ENCODE peak calls at places on chromosome 20, in ten cellular contexts. V is activated naive CD8-positive, alpha-beta T cell treated with anti-CD3 and anti-CD28 coated beads, Interleukin-2, amount 50 U/mL, for 24 hours; S is pulmonary artery endothelial cell; N is stimulated activated CD8-positive, alpha-beta memory T cell treated with anti-CD3 and anti-CD28 coated beads, Interleukin-2, amount 100 ng/mL, for 48 hours; O is SW 1271; U is right cardiac atrium; A is endothelial cell; G is effector memory CD8-positive, alpha-beta T cell; I is bronchial epithelial cell; D is amygdala. F is an unnamed sample.

GRCh38 chr20:31390490-31390889 is at the start of gene DEFB119:
- DNase-seq in D (no peak), N (no peak), S (no peak), U (no peak), O (no peak), G (no peak), V (no peak), A (no peak), I (no peak), F (no peak)

GRCh38 chr20:50303573-50304500 is 113.2 kb downstream of the CEBPB start:
- DNase-seq in N (no peak), V (no peak), D (no peak), S (peak), A (no peak), O (no peak), G (no peak), I (peak), U (peak), F (no peak)

GRCh38 chr20:47137231-47137865 is 219.2 kb downstream of the ZMYND8 start:
- DNase-seq in U (no peak), I (no peak), O (no peak), G (no peak), S (no peak), N (no peak), V (no peak), A (no peak), D (no peak), F (no peak)

GRCh38 chr20:56187791-56188190 is 60.7 kb upstream of the MC3R start:
- DNase-seq in I (no peak), V (no peak), D (no peak), N (no peak), O (peak), A (no peak), S (no peak), G (no peak), U (no peak), F (no peak)

GRCh38 chr20:50320910-50321796 is 130.5 kb downstream of the CEBPB start:
- DNase-seq in A (peak), D (no peak), S (peak), G (no peak), U (peak), N (peak), I (peak), V (peak), O (peak), F (peak)

GRCh38 chr20:24778585-24779031 is 170.5 kb upstream of the CST7 start:
- DNase-seq in O (no peak), U (peak), A (no peak), D (no peak), G (no peak), S (no peak), I (no peak), V (no peak), N (no peak), F (no peak)

GRCh38 chr20:17749979-17750721 is 50.4 kb downstream of the BANF2 start:
- DNase-seq in G (no peak), S (peak), I (no peak), N (no peak), A (peak), D (no peak), O (no peak), V (no peak), U (peak), F (no peak)

GRCh38 chr20:63222541-63222940 is 6.6 kb upstream of the YTHDF1 start:
- DNase-seq in N (no peak), D (no peak), S (no peak), U (peak), A (no peak), I (no peak), V (no peak), G (no peak), O (no peak), F (no peak)

GRCh38 chr20:22932236-22932635 is 102.9 kb upstream of the SSTR4 start:
- DNase-seq in I (no peak), S (no peak), V (no peak), D (no peak), A (no peak), G (no peak), O (no peak), N (no peak), U (no peak), F (no peak)

GRCh38 chr20:11124849-11125505 is 451.2 kb upstream of the JAG1 start:
- DNase-seq in U (no peak), I (no peak), O (no peak), G (no peak), D (no peak), N (no peak), A (no peak), S (no peak), V (no peak), F (no peak)

GRCh38 chr20:32282461-32282860 is 5.0 kb downstream of the KIF3B start:
- DNase-seq in U (peak), S (no peak), V (no peak), D (no peak), N (no peak), G (no peak), I (no peak), A (no peak), O (no peak), F (no peak)

GRCh38 chr20:17494201-17494600 is 37.0 kb downstream of the BFSP1 start:
- DNase-seq in O (no peak), D (no peak), I (no peak), N (no peak), U (no peak), V (no peak), G (no peak), A (no peak), S (no peak), F (no peak)

GRCh38 chr20:53839423-53840176 is 230.8 kb downstream of the BCAS1 start:
- DNase-seq in U (peak), I (no peak), G (peak), V (peak), S (no peak), O (no peak), N (peak), D (no peak), A (peak), F (no peak)

GRCh38 chr20:50594591-50595432 is 84.6 kb downstream of the PTPN1 start:
- DNase-seq in N (no peak), V (no peak), S (no peak), U (no peak), D (no peak), O (no peak), A (no peak), G (no peak), I (peak), F (no peak)

GRCh38 chr20:8363970-8364733 is 232.1 kb downstream of the PLCB1 start:
- DNase-seq in A (no peak), I (no peak), D (no peak), O (no peak), N (no peak), U (no peak), V (no peak), G (no peak), S (no peak), F (no peak)

GRCh38 chr20:36501367-36502006 is 39.8 kb upstream of the MYL9 start:
- DNase-seq in D (no peak), A (no peak), U (no peak), I (no peak), N (no peak), S (no peak), G (no peak), V (no peak), O (no peak), F (no peak)

GRCh38 chr20:37902504-37903313 is at the start of gene VSTM2L:
- DNase-seq in N (no peak), S (no peak), U (peak), G (no peak), D (no peak), A (peak), V (no peak), I (peak), O (peak), F (peak)

GRCh38 chr20:21166801-21167200 is 40.9 kb downstream of the KIZ start:
- DNase-seq in D (no peak), N (no peak), G (no peak), U (no peak), S (no peak), O (no peak), I (no peak), V (no peak), A (no peak), F (no peak)

GRCh38 chr20:53800883-53801604 is 207.4 kb upstream of the ZNF217 start:
- DNase-seq in U (no peak), V (no peak), S (no peak), A (no peak), N (no peak), O (no peak), I (no peak), G (no peak), D (no peak), F (no peak)

GRCh38 chr20:23027721-23028120 is 7.4 kb upstream of the SSTR4 start:
- DNase-seq in N (no peak), S (no peak), I (no peak), D (no peak), O (no peak), V (no peak), G (no peak), A (no peak), U (no peak), F (no peak)

GRCh38 chr20:59150821-59151251 is 12.8 kb upstream of the ZNF831 start:
- DNase-seq in A (no peak), S (no peak), G (no peak), D (no peak), V (no peak), U (no peak), N (no peak), O (no peak), I (no peak), F (no peak)

GRCh38 chr20:25532015-25532751 is 53.1 kb downstream of the NINL start:
- DNase-seq in D (no peak), I (peak), V (no peak), U (peak), N (no peak), G (no peak), S (no peak), A (peak), O (no peak), F (no peak)

GRCh38 chr20:46683620-46683938 is 5.7 kb downstream of the TP53RK start:
- DNase-seq in G (no peak), A (no peak), S (no peak), D (no peak), I (no peak), N (no peak), U (no peak), O (no peak), V (no peak), F (no peak)

GRCh38 chr20:35575958-35576357 is 34.1 kb downstream of the ERGIC3 start:
- DNase-seq in I (peak), N (no peak), O (no peak), A (no peak), S (no peak), G (no peak), D (no peak), V (no peak), U (no peak), F (no peak)

GRCh38 chr20:57824909-57825308 is 115.1 kb upstream of the PMEPA1 start:
- DNase-seq in D (no peak), O (no peak), I (no peak), A (no peak), V (no peak), U (no peak), G (no peak), N (no peak), S (no peak), F (no peak)

GRCh38 chr20:43755851-43756250 is 29.0 kb upstream of the GTSF1L start:
- DNase-seq in A (no peak), V (no peak), O (no peak), G (no peak), S (no peak), I (no peak), D (no peak), U (no peak), N (no peak), F (no peak)

F was measured in astrocyte of the cerebellum.